ENCODE peak calls at places on chromosomes 7 and 10, in four cellular contexts. R is pulmonary artery endothelial cell, M is pancreas, J is ELR. W is an unnamed sample.

GRCh38 chr10:7383442-7383841 is 27.4 kb downstream of the SFMBT2 start:
- DNase-seq in R (no peak), M (no peak), J (no peak), W (no peak)

GRCh38 chr7:4189151-4189570 is 492.9 kb upstream of the FOXK1 start:
- DNase-seq in R (no peak), M (peak), J (no peak), W (peak)

GRCh38 chr7:127566242-127566641 is 19.2 kb downstream of the GCC1 start:
- DNase-seq in R (no peak), M (no peak), J (no peak), W (no peak)

GRCh38 chr7:69643708-69644445 is 45.6 kb downstream of the AUTS2 start:
- DNase-seq in R (no peak), M (no peak), J (no peak), W (no peak)

GRCh38 chr10:117543245-117543998 is 876 bp downstream of the EMX2 start:
- DNase-seq in R (no peak), M (peak), J (no peak), W (peak)

GRCh38 chr7:17233643-17234397 is 64.6 kb upstream of the AHR start:
- DNase-seq in R (no peak), M (no peak), J (peak), W (no peak)

GRCh38 chr10:3902809-3903410 is 117.9 kb upstream of the KLF6 start:
- DNase-seq in R (no peak), M (no peak), J (peak), W (no peak)

GRCh38 chr7:150876817-150877526 is 24.7 kb downstream of the AOC1 start:
- DNase-seq in R (peak), M (no peak), J (peak), W (peak)

GRCh38 chr7:69504733-69505132 is 93.5 kb upstream of the AUTS2 start:
- DNase-seq in R (no peak), M (no peak), J (no peak), W (no peak)

GRCh38 chr10:93921338-93921737 is 27.6 kb downstream of the SLC35G1 start:
- DNase-seq in R (no peak), M (no peak), J (peak), W (no peak)

GRCh38 chr7:139808401-139808800 is 20.7 kb upstream of the TBXAS1 start:
- DNase-seq in R (no peak), M (no peak), J (no peak), W (peak)

GRCh38 chr7:23004247-23004520 is 9.7 kb downstream of the HYCC1 start:
- DNase-seq in R (no peak), M (no peak), J (no peak), W (no peak)

GRCh38 chr10:3532644-3533043 is 252.4 kb downstream of the KLF6 start:
- DNase-seq in R (no peak), M (no peak), J (peak), W (peak)

GRCh38 chr10:76879116-76879706 is 758.4 kb downstream of the KCNMA1 start:
- DNase-seq in R (no peak), M (no peak), J (no peak), W (no peak)

GRCh38 chr7:22083711-22084289 is 138.1 kb upstream of the CDCA7L start:
- DNase-seq in R (no peak), M (no peak), J (peak), W (no peak)

GRCh38 chr7:134696261-134696660 is 49.6 kb downstream of the BPGM start:
- DNase-seq in R (no peak), M (no peak), J (no peak), W (no peak)

GRCh38 chr10:29451946-29452345 is 163.1 kb downstream of the LYZL1 start:
- DNase-seq in R (no peak), M (no peak), J (no peak), W (no peak)

GRCh38 chr7:9488555-9488954 is 1055.1 kb downstream of the NXPH1 start:
- DNase-seq in R (peak), M (no peak), J (peak), W (peak)

GRCh38 chr7:135980665-135981180 is 3.6 kb upstream of the MTPN start:
- DNase-seq in R (peak), M (no peak), J (peak), W (peak)

GRCh38 chr10:79401015-79401921 is 44.2 kb downstream of the ZCCHC24 start:
- DNase-seq in R (no peak), M (peak), J (no peak), W (no peak)

GRCh38 chr7:40221836-40222235 is 87.0 kb downstream of the SUGCT start:
- DNase-seq in R (no peak), M (no peak), J (peak), W (peak)

GRCh38 chr7:47795631-47796030 is 152.6 kb downstream of the PKD1L1 start:
- DNase-seq in R (no peak), M (no peak), J (peak), W (no peak)

GRCh38 chr7:82729172-82730030 is 285.8 kb upstream of the CACNA2D1 start:
- DNase-seq in R (peak), M (no peak), J (peak), W (no peak)

GRCh38 chr7:128166603-128167315 is 74.3 kb upstream of the LEP start:
- DNase-seq in R (no peak), M (peak), J (no peak), W (no peak)

GRCh38 chr7:151371266-151371665 is 29.7 kb downstream of the NUB1 start:
- DNase-seq in R (no peak), M (no peak), J (no peak), W (no peak)

GRCh38 chr7:117024811-117025210 is 71.5 kb downstream of the ST7 start:
- DNase-seq in R (no peak), M (no peak), J (no peak), W (no peak)